ENCODE peak calls at places on chromosomes 3 and 15, in nine cellular contexts. Z, G, F, J, M, B, I, C and N are unnamed samples.

GRCh38 chr15:75666823-75667501 is 19.2 kb downstream of the SNX33 start:
- DNase-seq in Z (no peak), G (no peak), F (no peak), J (peak), M (peak), B (no peak), I (peak), C (peak), N (peak)

GRCh38 chr15:70083423-70083822 is 14.3 kb downstream of the TLE3 start:
- DNase-seq in Z (peak), G (no peak), F (no peak), J (no peak), M (no peak), B (no peak), I (no peak), C (no peak), N (no peak)

GRCh38 chr3:194871143-194871863 is 185.6 kb downstream of the FAM43A start:
- DNase-seq in Z (peak), G (peak), F (peak), J (peak), M (peak), B (peak), I (peak), C (peak), N (peak)

GRCh38 chr3:115804722-115805121 is 181.4 kb downstream of the GAP43 start:
- DNase-seq in Z (no peak), G (no peak), F (no peak), J (no peak), M (no peak), B (no peak), I (peak), C (peak), N (peak)

GRCh38 chr15:92112711-92113110 is 259.2 kb downstream of the SLCO3A1 start:
- DNase-seq in Z (no peak), G (no peak), F (no peak), J (no peak), M (no peak), B (no peak), I (no peak), C (no peak), N (no peak)

GRCh38 chr3:151107701-151108100 is 22.2 kb downstream of the MED12L start:
- DNase-seq in Z (peak), G (no peak), F (no peak), J (no peak), M (no peak), B (no peak), I (no peak), C (peak), N (no peak)

GRCh38 chr3:196772102-196772501 is 32.4 kb downstream of the PAK2 start:
- DNase-seq in Z (no peak), G (peak), F (no peak), J (no peak), M (no peak), B (no peak), I (no peak), C (no peak), N (no peak)

GRCh38 chr3:197466586-197467399 is 89.0 kb downstream of the BDH1 start:
- DNase-seq in Z (no peak), G (no peak), F (no peak), J (no peak), M (peak), B (peak), I (peak), C (peak), N (peak)

GRCh38 chr3:56086355-56086754 is 381.9 kb downstream of the ERC2 start:
- DNase-seq in Z (no peak), G (no peak), F (no peak), J (no peak), M (no peak), B (no peak), I (no peak), C (peak), N (peak)

GRCh38 chr3:112646623-112647022 is 5.7 kb upstream of the CCDC80 start:
- DNase-seq in Z (no peak), G (no peak), F (no peak), J (no peak), M (no peak), B (no peak), I (no peak), C (no peak), N (no peak)

GRCh38 chr3:182108351-182108750 is 396.6 kb downstream of the SOX2 start:
- DNase-seq in Z (no peak), G (no peak), F (no peak), J (no peak), M (no peak), B (no peak), I (no peak), C (no peak), N (no peak)

GRCh38 chr3:138361193-138361525 is 12.8 kb downstream of the MRAS start:
- DNase-seq in Z (no peak), G (no peak), F (no peak), J (no peak), M (peak), B (no peak), I (no peak), C (no peak), N (no peak)

GRCh38 chr3:172470588-172470987 is 22.3 kb upstream of the GHSR start:
- DNase-seq in Z (no peak), G (no peak), F (no peak), J (no peak), M (no peak), B (no peak), I (no peak), C (no peak), N (no peak)

GRCh38 chr3:172476339-172476738 is 28.1 kb upstream of the GHSR start:
- DNase-seq in Z (no peak), G (no peak), F (no peak), J (no peak), M (no peak), B (no peak), I (no peak), C (no peak), N (no peak)

GRCh38 chr3:172478116-172478515 is 29.9 kb upstream of the GHSR start:
- DNase-seq in Z (no peak), G (no peak), F (no peak), J (no peak), M (no peak), B (no peak), I (no peak), C (no peak), N (no peak)

GRCh38 chr3:172471903-172472302 is 23.6 kb upstream of the GHSR start:
- DNase-seq in Z (no peak), G (no peak), F (no peak), J (no peak), M (no peak), B (no peak), I (no peak), C (no peak), N (no peak)

DNA sequence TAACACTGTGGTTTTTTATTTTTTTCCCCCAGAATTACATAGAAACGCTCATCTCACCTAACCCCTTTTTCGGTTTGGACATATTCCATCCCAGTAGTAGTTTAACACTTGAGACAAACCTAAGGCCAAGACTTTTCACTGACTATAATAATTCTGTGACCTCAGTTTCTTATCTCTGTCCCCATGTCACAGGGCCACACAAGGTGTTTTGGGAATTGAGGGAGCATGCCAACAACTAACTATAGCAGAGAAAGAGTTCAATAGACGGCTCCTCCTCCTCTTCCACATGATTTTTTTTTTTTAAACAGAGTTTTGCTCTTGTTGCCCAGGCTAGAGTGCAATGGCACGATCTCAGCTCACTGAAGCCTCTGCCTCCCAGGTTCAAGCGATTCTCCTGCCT is 27.4 kb upstream of the GHSR start:
- DNase-seq in Z (no peak), G (no peak), F (no peak), J (no peak), M (no peak), B (no peak), I (no peak), C (no peak), N (no peak)
- TF ChIP-seq CTCF in Z (no peak), G (no peak), F (no peak), J (no peak), M (no peak), B (no peak), I (no peak), C (no peak), N (no peak)

GRCh38 chr15:32033186-32033890 is 3.0 kb downstream of the CHRNA7 start:
- DNase-seq in Z (no peak), G (no peak), F (peak), J (peak), M (no peak), B (no peak), I (no peak), C (no peak), N (no peak)

GRCh38 chr15:32028921-32029320 is 1.4 kb upstream of the CHRNA7 start:
- DNase-seq in Z (peak), G (no peak), F (no peak), J (no peak), M (no peak), B (no peak), I (no peak), C (no peak), N (no peak)

GRCh38 chr15:32029862-32030781 is at the start of gene CHRNA7:
- DNase-seq in Z (peak), G (peak), F (no peak), J (peak), M (peak), B (peak), I (peak), C (peak), N (no peak)

GRCh38 chr15:32029409-32029861 is 880 bp upstream of the CHRNA7 start:
- DNase-seq in Z (peak), G (no peak), F (no peak), J (peak), M (no peak), B (no peak), I (no peak), C (no peak), N (no peak)

DNA sequence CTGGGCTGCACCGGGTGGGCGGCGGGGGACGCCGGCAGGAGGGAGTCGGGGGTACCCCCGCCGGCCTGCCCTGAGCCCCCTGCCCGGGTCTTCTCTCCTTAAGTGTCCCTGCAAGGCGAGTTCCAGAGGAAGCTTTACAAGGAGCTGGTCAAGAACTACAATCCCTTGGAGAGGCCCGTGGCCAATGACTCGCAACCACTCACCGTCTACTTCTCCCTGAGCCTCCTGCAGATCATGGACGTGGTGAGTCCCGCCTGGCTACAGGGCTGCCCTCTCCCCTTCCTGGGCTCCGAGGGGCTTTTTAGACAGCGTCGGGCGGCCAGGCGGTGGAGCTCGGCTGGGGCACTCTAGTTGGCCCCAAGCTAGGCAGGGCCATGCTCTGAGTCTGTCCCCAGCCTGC is 480 bp downstream of the CHRNA7 start:
- DNase-seq in Z (peak), G (no peak), F (no peak), J (no peak), M (peak), B (no peak), I (no peak), C (no peak), N (no peak)
- H3K4me3 ChIP-seq in Z (peak), G (no peak), F (peak), J (peak), M (peak), B (no peak), I (peak), C (peak), N (peak)

GRCh38 chr15:89129816-89130134 is 41.5 kb downstream of the ABHD2 start:
- DNase-seq in Z (no peak), G (no peak), F (peak), J (no peak), M (no peak), B (no peak), I (no peak), C (no peak), N (no peak)
- TF ChIP-seq CTCF in Z (no peak), G (peak), F (no peak), J (no peak), M (no peak), B (no peak), I (no peak), C (no peak), N (no peak)

GRCh38 chr3:68631810-68632545 is 300.4 kb downstream of the TAFA4 start:
- DNase-seq in Z (peak), G (no peak), F (no peak), J (no peak), M (no peak), B (no peak), I (no peak), C (no peak), N (no peak)
- H3K4me3 ChIP-seq in Z (peak), G (no peak), F (no peak), J (no peak), M (no peak), B (no peak), I (no peak), C (no peak), N (no peak)

GRCh38 chr3:74891312-74891711 is 276.9 kb upstream of the CNTN3 start:
- DNase-seq in Z (no peak), G (no peak), F (no peak), J (no peak), M (no peak), B (no peak), I (no peak), C (no peak), N (no peak)

DNA sequence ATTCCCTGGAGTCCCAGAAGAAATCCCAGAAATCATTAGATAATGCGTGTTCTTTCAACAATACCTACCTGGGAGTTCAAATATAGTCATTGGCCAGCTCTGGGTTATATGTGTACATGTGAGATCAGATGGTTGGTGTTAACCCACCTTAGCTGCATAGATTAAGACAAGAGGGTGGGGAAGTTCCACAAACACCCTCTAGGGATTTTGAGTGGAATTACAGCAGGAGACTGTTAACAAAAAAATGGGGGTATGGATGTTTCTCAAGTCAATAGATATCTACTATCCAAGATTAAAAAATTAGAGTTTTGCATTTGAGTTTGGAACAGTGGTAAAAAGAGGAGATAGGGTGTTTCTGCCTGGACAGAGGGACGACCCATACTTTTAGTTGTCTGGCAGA is 282.5 kb upstream of the CNTN3 start:
- DNase-seq in Z (peak), G (no peak), F (no peak), J (no peak), M (no peak), B (no peak), I (no peak), C (no peak), N (no peak)
- TF ChIP-seq CTCF in Z (peak), G (peak), F (peak), J (no peak), M (peak), B (no peak), I (peak), C (no peak), N (no peak)

DNA sequence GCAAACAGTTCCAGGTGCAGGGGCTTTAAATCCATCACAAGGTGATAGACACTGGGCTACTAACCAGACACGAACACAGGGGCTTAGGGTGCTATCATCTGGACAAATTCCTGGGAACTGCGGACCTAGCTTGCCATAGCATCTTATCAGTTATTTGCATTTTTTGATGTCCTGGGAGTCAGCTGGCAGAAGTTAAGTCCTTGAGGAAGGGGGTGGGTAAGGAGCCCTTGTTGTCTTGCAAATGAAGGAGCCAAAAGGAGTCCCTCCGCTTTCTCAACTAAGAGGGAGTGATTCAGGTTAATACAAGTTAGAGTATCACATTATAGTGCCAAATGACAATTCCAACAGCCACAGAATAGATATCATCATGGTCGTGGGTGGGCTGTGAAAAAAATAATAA is 108.9 kb downstream of the NPAP1 start:
- DNase-seq in Z (no peak), G (no peak), F (no peak), J (no peak), M (no peak), B (no peak), I (no peak), C (no peak), N (no peak)
- H3K4me3 ChIP-seq in Z (no peak), G (no peak), F (no peak), J (no peak), M (no peak), B (no peak), I (no peak), C (no peak), N (no peak)

DNA sequence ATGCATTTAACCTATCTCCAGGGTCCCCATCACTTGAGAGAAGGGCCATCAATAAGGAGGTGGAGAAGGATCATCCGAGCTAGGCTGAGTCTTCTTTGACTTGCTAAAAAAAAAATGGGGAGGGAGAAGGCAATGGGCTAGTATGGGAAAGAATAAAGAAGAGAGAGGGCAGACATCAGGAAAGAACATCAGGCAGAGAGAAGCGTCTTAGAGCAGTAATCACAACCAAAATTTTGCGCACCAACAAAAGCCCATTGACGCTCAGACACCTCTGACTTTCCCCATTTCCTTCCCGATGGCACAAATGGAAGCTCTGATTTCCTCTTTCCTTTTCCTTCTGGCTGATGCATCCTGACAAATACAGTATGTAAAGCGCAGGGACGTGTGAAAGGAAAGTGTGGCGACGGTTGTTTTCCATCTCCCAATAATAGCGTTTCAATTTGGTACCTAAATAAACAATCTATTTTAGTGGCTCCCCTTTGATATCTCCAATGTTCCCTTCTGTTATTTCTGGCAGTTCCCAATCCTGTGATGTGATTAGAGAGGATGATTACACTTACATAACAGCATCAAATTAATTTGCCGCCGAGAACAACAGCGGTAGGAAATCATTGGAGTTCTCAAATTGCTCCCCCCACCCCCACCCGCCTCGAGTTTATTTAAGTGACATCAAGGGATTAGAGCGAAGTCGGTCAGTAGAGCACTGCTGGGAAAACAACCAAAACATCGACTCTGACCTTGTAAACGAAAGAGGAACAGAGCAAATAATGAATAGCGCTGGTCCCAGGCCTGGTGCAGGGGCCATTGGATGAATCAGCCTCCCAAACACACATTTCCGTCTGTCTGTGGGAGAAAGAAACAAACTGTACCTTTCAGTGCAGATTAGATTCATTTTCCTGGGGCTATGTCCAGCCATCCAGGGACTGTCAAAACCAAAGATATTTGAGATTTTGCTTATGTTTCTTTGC is 273.3 kb upstream of the ICE2 start:
- DNase-seq in Z (no peak), G (no peak), F (peak), J (peak), M (no peak), B (peak), I (peak), C (peak), N (no peak)
- TF ChIP-seq CTCF in Z (no peak), G (no peak), F (no peak), J (no peak), M (no peak), B (no peak), I (no peak), C (no peak), N (no peak)

DNA sequence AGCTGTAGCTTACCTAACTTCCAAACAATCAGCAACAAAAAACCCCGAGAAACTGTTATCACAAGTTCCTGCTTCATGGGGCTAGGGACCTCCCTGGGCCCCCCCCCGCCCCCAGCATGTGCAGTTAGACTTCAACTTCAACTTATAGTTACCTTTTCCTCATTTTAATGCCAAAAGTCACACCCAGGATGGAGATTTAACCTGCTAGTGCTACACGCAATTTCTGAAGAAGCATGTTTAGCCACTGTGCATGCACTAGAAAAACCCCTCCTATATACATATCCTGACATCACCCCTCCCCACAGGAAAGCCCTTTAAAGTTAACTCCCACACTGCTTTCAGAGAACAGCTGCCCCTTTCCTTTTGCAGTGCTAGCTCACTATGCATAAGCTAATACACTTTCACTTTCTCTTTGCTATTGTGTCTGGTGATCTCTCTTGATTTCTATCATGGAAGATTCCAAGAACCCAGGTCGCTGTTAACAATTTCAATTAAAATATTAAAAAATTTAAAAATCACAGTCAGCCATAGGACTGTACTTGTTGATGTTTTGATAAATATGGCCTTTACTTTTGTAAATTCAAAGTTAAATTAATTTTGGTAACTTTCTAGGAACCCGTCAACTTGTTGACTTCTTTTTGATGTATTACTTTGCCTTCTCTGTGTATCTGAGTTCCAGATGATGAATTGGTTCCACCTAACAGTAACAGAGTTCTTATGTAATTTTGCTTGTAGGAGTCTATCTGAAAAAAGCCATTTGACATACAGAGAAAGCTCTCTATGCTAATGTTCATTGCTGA is 75.2 kb upstream of the ACAD9 start:
- DNase-seq in Z (no peak), G (peak), F (no peak), J (no peak), M (no peak), B (no peak), I (peak), C (peak), N (no peak)
- H3K4me3 ChIP-seq in Z (no peak), G (peak), F (no peak), J (no peak), M (peak), B (no peak), I (peak), C (no peak), N (no peak)

GRCh38 chr3:184040010-184040409 is 8.5 kb downstream of the HTR3D start:
- DNase-seq in Z (peak), G (no peak), F (peak), J (no peak), M (no peak), B (peak), I (peak), C (no peak), N (no peak)
- TF ChIP-seq CTCF in Z (peak), G (no peak), F (peak), J (no peak), M (peak), B (peak), I (peak), C (peak), N (peak)

GRCh38 chr15:51752918-51753317 is 1.5 kb downstream of the TMOD2 start:
- DNase-seq in Z (no peak), G (no peak), F (no peak), J (no peak), M (no peak), B (no peak), I (no peak), C (no peak), N (no peak)
- H3K4me3 ChIP-seq in Z (no peak), G (no peak), F (no peak), J (no peak), M (no peak), B (no peak), I (no peak), C (no peak), N (no peak)